ENCODE peak calls at places on chromosome 11, in four cellular contexts. N is Calu3, R is Peyer's patch, M is T-cell. Y is an unnamed sample.

GRCh38 chr11:104246590-104246989 is 82.6 kb upstream of the PDGFD start:
- DNase-seq in N (no peak), R (no peak), M (no peak), Y (no peak)

GRCh38 chr11:88421530-88421929 is 84.0 kb upstream of the CTSC start:
- DNase-seq in N (peak; percentile 18), R (no peak), M (no peak), Y (no peak)

GRCh38 chr11:98940913-98941312 is 79.8 kb upstream of the CNTN5 start:
- DNase-seq in N (no peak), R (no peak), M (no peak), Y (no peak)

GRCh38 chr11:102429691-102430090 is 22.9 kb downstream of the TMEM123 start:
- DNase-seq in N (no peak), R (no peak), M (no peak), Y (no peak)

GRCh38 chr11:130585545-130585944 is 137.1 kb downstream of the ADAMTS15 start:
- DNase-seq in N (no peak), R (no peak), M (no peak), Y (no peak)

GRCh38 chr11:59181746-59182456 is 10.0 kb downstream of the DTX4 start:
- DNase-seq in N (no peak), R (no peak), M (no peak), Y (no peak)

GRCh38 chr11:130644187-130644586 is 195.7 kb downstream of the ADAMTS15 start:
- DNase-seq in N (no peak), R (peak; percentile 68), M (no peak), Y (no peak)

GRCh38 chr11:17568944-17569343 is 21.9 kb downstream of the OTOG start:
- DNase-seq in N (no peak), R (no peak), M (no peak), Y (no peak)

GRCh38 chr11:117972589-117973445 is 13.4 kb upstream of the IL10RA start:
- DNase-seq in N (no peak), R (no peak), M (no peak), Y (no peak)

GRCh38 chr11:90234977-90235376 is 12.1 kb upstream of the CHORDC1 start:
- DNase-seq in N (no peak), R (no peak), M (no peak), Y (no peak)

GRCh38 chr11:77407613-77408012 is 66.3 kb downstream of the PAK1 start:
- DNase-seq in N (peak; percentile 69), R (peak; percentile 59), M (no peak), Y (peak; percentile 62)

GRCh38 chr11:20564811-20565210 is 34.6 kb upstream of the SLC6A5 start:
- DNase-seq in N (no peak), R (no peak), M (no peak), Y (no peak)

GRCh38 chr11:103591554-103591953 is 444.9 kb upstream of the DDI1 start:
- DNase-seq in N (no peak), R (no peak), M (no peak), Y (no peak)

GRCh38 chr11:20608938-20609337 is 9.5 kb downstream of the SLC6A5 start:
- DNase-seq in N (no peak), R (no peak), M (no peak), Y (no peak)

GRCh38 chr11:62238151-62238550 is 3.9 kb upstream of the SCGB1D2 start:
- DNase-seq in N (no peak), R (no peak), M (no peak), Y (no peak)

GRCh38 chr11:47372422-47372821 is 5.9 kb downstream of the SPI1 start:
- DNase-seq in N (no peak), R (no peak), M (no peak), Y (no peak)

GRCh38 chr11:108340958-108341357 is 118.1 kb downstream of the ATM start:
- DNase-seq in N (peak; percentile 24), R (no peak), M (no peak), Y (no peak)

GRCh38 chr11:9138612-9139579 is 47.5 kb upstream of the SCUBE2 start:
- DNase-seq in N (peak; percentile 63), R (no peak), M (no peak), Y (peak; percentile 73)

GRCh38 chr11:86106916-86107315 is 38.0 kb upstream of the PICALM start:
- DNase-seq in N (no peak), R (no peak), M (no peak), Y (no peak)

GRCh38 chr11:12269104-12269441 is 108.3 kb upstream of the PARVA start:
- DNase-seq in N (no peak), R (no peak), M (no peak), Y (no peak)